ENCODE peak calls at places on chromosomes 16 and 17, in nine cellular contexts. A, I, B, S, M, Z, U, K and L are unnamed samples.

GRCh38 chr17:412211-413015 is 59.8 kb upstream of the RPH3AL start:
- DNase-seq in K (no peak), I (peak; percentile 78), M (peak; percentile 53), A (no peak), S (peak; percentile 29), B (peak; percentile 75), U (peak; percentile 68), Z (peak; percentile 56), L (peak; percentile 75)

GRCh38 chr17:15436399-15437369 is 30.7 kb downstream of the CDRT4 start:
- DNase-seq in K (no peak), Z (peak; percentile 10), S (no peak), A (no peak), B (peak; percentile 79), I (peak; percentile 68), U (peak; percentile 56), M (peak; percentile 63), L (no peak)

GRCh38 chr17:31582151-31582907 is 190.9 kb downstream of the RAB11FIP4 start:
- DNase-seq in I (no peak), M (no peak), B (no peak), Z (no peak), S (peak; percentile 61), U (no peak), A (no peak), K (no peak), L (no peak)

GRCh38 chr16:30972872-30973271 is 12.1 kb upstream of the HSD3B7 start:
- DNase-seq in S (no peak), I (no peak), A (no peak), Z (no peak), B (no peak), M (no peak), K (no peak), U (no peak), L (no peak)

GRCh38 chr17:68497885-68498319 is 14.3 kb upstream of the PRKAR1A start:
- DNase-seq in B (peak; percentile 77), U (no peak), I (no peak), Z (no peak), S (no peak), M (no peak), A (no peak), K (no peak), L (no peak)

GRCh38 chr17:68197091-68197996 is 50.5 kb upstream of the AMZ2 start:
- DNase-seq in U (no peak), B (no peak), M (no peak), A (no peak), S (no peak), I (peak; percentile 25), K (no peak), Z (peak; percentile 49), L (no peak)

GRCh38 chr16:77784441-77785356 is 3.7 kb upstream of the VAT1L start:
- DNase-seq in U (no peak), A (no peak), M (no peak), K (no peak), I (no peak), B (no peak), S (no peak), Z (no peak), L (peak; percentile 17)

GRCh38 chr16:9934723-9935508 is 247.3 kb downstream of the GRIN2A start:
- DNase-seq in M (no peak), U (no peak), S (no peak), K (no peak), A (no peak), I (no peak), Z (no peak), B (no peak), L (no peak)

GRCh38 chr17:77508047-77508715 is 367.4 kb downstream of the SEC14L1 start:
- DNase-seq in A (no peak), S (no peak), I (peak; percentile 3), U (no peak), Z (no peak), M (no peak), K (no peak), B (no peak), L (no peak)

GRCh38 chr17:41060052-41060604 is at the start of gene KRTAP2-3:
- DNase-seq in K (no peak), S (peak; percentile 81), M (no peak), I (no peak), B (no peak), U (peak; percentile 98), A (no peak), Z (no peak), L (peak; percentile 52)

GRCh38 chr17:66673668-66674276 is 161.1 kb upstream of the CACNG5 start:
- DNase-seq in U (peak; percentile 74), K (no peak), A (peak; percentile 31), I (peak; percentile 78), Z (peak; percentile 21), S (no peak), B (peak; percentile 69), M (peak; percentile 73), L (peak; percentile 71)

GRCh38 chr17:19016881-19017280 is 12.3 kb upstream of the FAM83G start:
- DNase-seq in A (no peak), S (no peak), M (no peak), K (no peak), I (no peak), B (no peak), Z (no peak), U (no peak), L (no peak)

GRCh38 chr16:46916980-46917379 is 32.8 kb downstream of the GPT2 start:
- DNase-seq in Z (no peak), S (no peak), M (no peak), K (no peak), I (no peak), B (no peak), A (no peak), U (peak; percentile 11), L (no peak)